ENCODE peak calls at places on chromosome 15, in five cellular contexts. F, W, K, P and Y are unnamed samples.

GRCh38 chr15:77798151-77798550 is 165.4 kb upstream of the LINGO1 start:
- DNase-seq in F (no peak), W (no peak), K (no peak), P (no peak), Y (no peak)

GRCh38 chr15:60017538-60018199 is 13.6 kb downstream of the FOXB1 start:
- DNase-seq in F (peak), W (no peak), K (no peak), P (no peak), Y (no peak)

GRCh38 chr15:49423021-49423420 is at the start of gene FGF7:
- DNase-seq in F (peak), W (no peak), K (peak), P (no peak), Y (peak)

GRCh38 chr15:52124270-52124878 is 11.8 kb upstream of the BCL2L10 start:
- DNase-seq in F (peak), W (peak), K (no peak), P (peak), Y (peak)

GRCh38 chr15:77569647-77570186 is 63.0 kb downstream of the LINGO1 start:
- DNase-seq in F (peak), W (no peak), K (no peak), P (no peak), Y (peak)

GRCh38 chr15:101138913-101139880 is 112.7 kb downstream of the CHSY1 start:
- DNase-seq in F (peak), W (no peak), K (no peak), P (peak), Y (no peak)

GRCh38 chr15:98164573-98164972 is 204.1 kb downstream of the ARRDC4 start:
- DNase-seq in F (no peak), W (no peak), K (no peak), P (no peak), Y (no peak)

GRCh38 chr15:89828324-89829145 is 13.9 kb upstream of the ANPEP start:
- DNase-seq in F (peak), W (no peak), K (peak), P (no peak), Y (no peak)

GRCh38 chr15:38454687-38455071 is 752 bp downstream of the FAM98B start:
- DNase-seq in F (peak), W (peak), K (no peak), P (no peak), Y (peak)

GRCh38 chr15:94119215-94119815 is 112.0 kb upstream of the MCTP2 start:
- DNase-seq in F (no peak), W (no peak), K (peak), P (no peak), Y (no peak)

GRCh38 chr15:76492538-76492937 is 156.0 kb downstream of the ISL2 start:
- DNase-seq in F (no peak), W (no peak), K (no peak), P (no peak), Y (no peak)

GRCh38 chr15:35886765-35887164 is 340.8 kb upstream of the DPH6 start:
- DNase-seq in F (peak), W (no peak), K (no peak), P (no peak), Y (no peak)

GRCh38 chr15:34794590-34795206 is 651 bp downstream of the ACTC1 start:
- DNase-seq in F (no peak), W (no peak), K (no peak), P (no peak), Y (no peak)

GRCh38 chr15:80464952-80465645 is 60.9 kb downstream of the ARNT2 start:
- DNase-seq in F (peak), W (no peak), K (no peak), P (no peak), Y (peak)

GRCh38 chr15:98160236-98160635 is 199.7 kb downstream of the ARRDC4 start:
- DNase-seq in F (no peak), W (no peak), K (no peak), P (peak), Y (no peak)

GRCh38 chr15:61720197-61720596 is 340.1 kb downstream of the VPS13C start:
- DNase-seq in F (no peak), W (no peak), K (no peak), P (no peak), Y (no peak)